ENCODE peak calls at places on chromosomes 12 and 14, in five cellular contexts. X is CD8-positive, alpha-beta T cell; J is cardiac muscle cell; E is gastrocnemius medialis; F is pancreas. I is an unnamed sample.

GRCh38 chr12:4858385-4858784 is 51.3 kb upstream of the KCNA1 start:
- DNase-seq in X (no peak), J (peak; percentile 75), E (no peak), F (peak; percentile 60), I (no peak)

GRCh38 chr14:40652089-40652691 is 954.5 kb upstream of the LRFN5 start:
- DNase-seq in X (no peak), J (no peak), E (no peak), F (no peak), I (no peak)

GRCh38 chr14:69101331-69101826 is 51.5 kb downstream of the DCAF5 start:
- DNase-seq in X (no peak), J (no peak), E (no peak), F (no peak), I (no peak)

GRCh38 chr12:70756118-70756517 is 118.9 kb upstream of the PTPRB start:
- DNase-seq in X (no peak), J (no peak), E (no peak), F (no peak), I (no peak)

GRCh38 chr12:81874166-81874565 is 115.0 kb upstream of the PPFIA2 start:
- DNase-seq in X (no peak), J (no peak), E (no peak), F (no peak), I (no peak)

GRCh38 chr12:57215668-57216013 is 953 bp upstream of the NXPH4 start:
- DNase-seq in X (no peak), J (no peak), E (no peak), F (no peak), I (no peak)

GRCh38 chr12:51368640-51369517 is 22.3 kb downstream of the GALNT6 start:
- DNase-seq in X (peak; percentile 79), J (no peak), E (no peak), F (no peak), I (peak; percentile 64)

GRCh38 chr12:85057370-85057963 is 21.3 kb downstream of the LRRIQ1 start:
- DNase-seq in X (no peak), J (peak; percentile 68), E (no peak), F (no peak), I (no peak)

GRCh38 chr14:99884834-99885648 is 91.8 kb downstream of the EML1 start:
- DNase-seq in X (no peak), J (peak; percentile 71), E (no peak), F (no peak), I (no peak)

GRCh38 chr14:37602605-37603453 is 7.4 kb downstream of the TTC6 start:
- DNase-seq in X (no peak), J (no peak), E (no peak), F (no peak), I (no peak)

GRCh38 chr14:37819155-37820015 is 224.0 kb downstream of the TTC6 start:
- DNase-seq in X (no peak), J (peak; percentile 46), E (no peak), F (no peak), I (no peak)

GRCh38 chr12:22190969-22191368 is 143.5 kb downstream of the ST8SIA1 start:
- DNase-seq in X (no peak), J (peak; percentile 28), E (no peak), F (no peak), I (no peak)

GRCh38 chr14:94113073-94113472 is 2.5 kb downstream of the IFI27 start:
- DNase-seq in X (no peak), J (no peak), E (no peak), F (no peak), I (no peak)

GRCh38 chr12:60100150-60100549 is 504.3 kb downstream of the SLC16A7 start:
- DNase-seq in X (no peak), J (no peak), E (no peak), F (no peak), I (no peak)

GRCh38 chr12:79402626-79403025 is 288.1 kb downstream of the PAWR start:
- DNase-seq in X (no peak), J (no peak), E (no peak), F (no peak), I (no peak)

GRCh38 chr12:182381-182883 is 31.5 kb downstream of the SLC6A12 start:
- DNase-seq in X (no peak), J (no peak), E (no peak), F (no peak), I (no peak)

GRCh38 chr12:104846056-104846762 is 111.9 kb downstream of the SLC41A2 start:
- DNase-seq in X (no peak), J (no peak), E (no peak), F (no peak), I (no peak)

GRCh38 chr14:90061849-90062794 is at the start of gene KCNK13:
- DNase-seq in X (no peak), J (peak; percentile 43), E (no peak), F (peak; percentile 72), I (peak; percentile 86)

GRCh38 chr14:34616360-34616759 is 13.6 kb downstream of the SNX6 start:
- DNase-seq in X (no peak), J (no peak), E (no peak), F (no peak), I (no peak)

GRCh38 chr12:9149372-9149771 is 33.7 kb upstream of the A2M start:
- DNase-seq in X (no peak), J (no peak), E (no peak), F (no peak), I (no peak)

GRCh38 chr14:68978550-68978911 is 571 bp downstream of the ACTN1 start:
- DNase-seq in X (no peak), J (peak; percentile 86), E (peak; percentile 42), F (peak; percentile 88), I (peak; percentile 95)

GRCh38 chr12:9708853-9709252 is 24.0 kb downstream of the CLECL1 start:
- DNase-seq in X (no peak), J (no peak), E (no peak), F (no peak), I (no peak)

GRCh38 chr12:26226629-26227375 is 31.4 kb downstream of the SSPN start:
- DNase-seq in X (no peak), J (peak; percentile 55), E (no peak), F (peak; percentile 70), I (peak; percentile 88)

GRCh38 chr14:22735096-22735495 is 31.4 kb upstream of the OXA1L start:
- DNase-seq in X (no peak), J (no peak), E (no peak), F (no peak), I (no peak)

GRCh38 chr14:69605761-69606160 is 5.6 kb upstream of the SUSD6 start:
- DNase-seq in X (no peak), J (no peak), E (no peak), F (no peak), I (no peak)

GRCh38 chr12:88781909-88782308 is 201.6 kb upstream of the KITLG start:
- DNase-seq in X (no peak), J (no peak), E (no peak), F (no peak), I (no peak)

GRCh38 chr12:52319097-52319496 is 2.1 kb downstream of the KRT83 start:
- DNase-seq in X (no peak), J (peak; percentile 7), E (no peak), F (no peak), I (peak; percentile 48)

GRCh38 chr14:99351166-99352007 is 79.4 kb upstream of the BCL11B start:
- DNase-seq in X (no peak), J (no peak), E (no peak), F (peak; percentile 13), I (no peak)

GRCh38 chr12:4274960-4275868 is 1.7 kb downstream of the CCND2 start:
- DNase-seq in X (no peak), J (peak; percentile 39), E (no peak), F (peak; percentile 71), I (no peak)

GRCh38 chr12:121579190-121579791 is 1.5 kb downstream of the KDM2B start:
- DNase-seq in X (peak; percentile 29), J (peak; percentile 55), E (no peak), F (peak; percentile 76), I (peak; percentile 89)

GRCh38 chr12:121284551-121285390 is 11.7 kb downstream of the CAMKK2 start:
- DNase-seq in X (no peak), J (no peak), E (no peak), F (no peak), I (no peak)

GRCh38 chr14:40623641-40624040 is 983.0 kb upstream of the LRFN5 start:
- DNase-seq in X (no peak), J (no peak), E (no peak), F (no peak), I (no peak)

GRCh38 chr14:38042356-38042755 is 165.3 kb upstream of the SSTR1 start:
- DNase-seq in X (no peak), J (no peak), E (no peak), F (no peak), I (no peak)

GRCh38 chr14:106872619-106873446 is 1346.5 kb downstream of the TMEM121 start:
- DNase-seq in X (peak; percentile 69), J (no peak), E (no peak), F (peak; percentile 90), I (peak; percentile 84)

GRCh38 chr14:75453817-75454434 is 26.1 kb downstream of the JDP2 start:
- DNase-seq in X (no peak), J (no peak), E (no peak), F (no peak), I (no peak)

DNA sequence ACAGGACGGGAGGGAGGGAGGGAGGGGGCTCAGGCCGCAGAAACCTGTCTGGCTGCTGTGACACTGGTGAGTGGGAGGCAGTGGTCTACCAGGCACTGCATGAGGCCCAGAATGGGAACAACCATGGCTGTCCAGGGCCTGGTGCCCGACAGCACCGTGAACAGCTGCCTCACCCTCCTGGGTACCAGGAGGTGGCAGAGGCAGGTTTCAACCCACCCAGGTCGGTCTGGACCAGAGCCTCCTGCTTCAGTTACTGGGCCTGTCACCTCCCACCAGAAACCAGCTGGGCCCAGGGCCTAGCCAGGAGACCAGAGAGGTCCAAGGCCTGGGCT is 80.2 kb downstream of the ITPK1 start:
- DNase-seq in X (no peak), J (no peak), E (no peak), F (no peak), I (no peak)
- H3K4me1 ChIP-seq in X (peaks cover 40% of the 10 kb centered on the region), J (peaks cover 56% of the 10 kb centered on the region), E (peaks cover 28% of the 10 kb centered on the region), F (peaks cover 4% of the 10 kb centered on the region), I (peaks cover 54% of the 10 kb centered on the region)

GRCh38 chr12:66724616-66725015 is 45.7 kb upstream of the GRIP1 start:
- DNase-seq in X (no peak), J (no peak), E (no peak), F (no peak), I (no peak)
- H3K36me3 ChIP-seq in X (no peaks in the 10 kb centered on the region), J (no peaks in the 10 kb centered on the region), E (no peaks in the 10 kb centered on the region), F (no peaks in the 10 kb centered on the region), I (no peaks in the 10 kb centered on the region)

DNA sequence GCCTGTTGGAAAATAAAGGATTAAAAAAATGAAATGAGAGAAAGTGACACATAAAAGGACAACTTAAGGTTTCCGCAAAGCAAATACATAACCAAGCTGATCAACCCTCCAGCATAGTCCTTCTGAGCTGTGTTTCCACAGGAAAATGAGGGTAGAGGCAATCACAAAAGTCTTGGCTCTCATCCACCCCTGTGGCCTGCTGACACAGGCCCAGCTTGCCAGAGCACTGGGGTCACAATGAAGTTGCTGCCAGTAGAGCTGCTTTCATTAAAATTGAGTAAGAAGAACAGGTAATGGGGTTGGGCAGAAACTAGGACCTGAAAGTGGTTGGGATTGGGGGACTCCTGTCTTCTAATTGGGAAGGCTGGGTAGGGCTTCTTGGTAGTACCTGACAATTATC is 65.9 kb downstream of the RERG start:
- DNase-seq in X (no peak), J (no peak), E (no peak), F (no peak), I (no peak)
- H3K4me1 ChIP-seq in X (no peaks in the 10 kb centered on the region), J (no peaks in the 10 kb centered on the region), E (no peaks in the 10 kb centered on the region), F (no peaks in the 10 kb centered on the region), I (peaks cover 11% of the 10 kb centered on the region)

DNA sequence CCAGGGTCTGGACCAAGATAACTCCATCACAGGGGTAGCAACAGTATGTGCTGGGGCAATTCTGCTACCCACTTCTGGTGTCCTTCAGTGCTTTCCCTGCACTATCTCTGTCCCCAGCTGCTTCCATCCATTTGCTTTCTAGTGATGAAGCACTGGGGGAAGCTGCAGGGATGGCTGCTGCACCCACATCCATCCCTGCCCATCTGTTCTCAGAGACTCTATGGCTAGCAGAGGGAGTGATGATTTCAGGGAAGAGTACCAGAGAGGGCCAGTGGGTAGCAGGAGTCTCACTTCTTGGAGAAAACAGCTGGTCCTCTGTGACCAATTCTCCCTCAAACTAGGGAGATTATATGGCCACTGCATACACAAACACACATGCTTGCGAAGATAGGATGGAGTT is 44.2 kb downstream of the ETV6 start:
- DNase-seq in X (no peak), J (no peak), E (no peak), F (no peak), I (no peak)
- H3K36me3 ChIP-seq in X (no peaks in the 10 kb centered on the region), J (no peaks in the 10 kb centered on the region), E (no peaks in the 10 kb centered on the region), F (no peaks in the 10 kb centered on the region), I (no peaks in the 10 kb centered on the region)